ENCODE peak calls at places on chromosomes 12 and 14, in four cellular contexts. O is lung, M is NCI-H2107, J is ELR. D is an unnamed sample.

GRCh38 chr12:78239566-78239965 is 408.9 kb downstream of the NAV3 start:
- DNase-seq in J (no peak), M (no peak), O (no peak), D (no peak)

GRCh38 chr12:122864894-122865253 is 29.6 kb downstream of the HIP1R start:
- DNase-seq in J (no peak), O (no peak), M (no peak), D (no peak)

GRCh38 chr14:92952497-92953298 is 29.7 kb downstream of the CHGA start:
- DNase-seq in M (no peak), J (no peak), O (no peak), D (peak; percentile 72)

GRCh38 chr14:76920572-76921175 is 94.5 kb downstream of the LRRC74A start:
- DNase-seq in O (no peak), J (no peak), M (peak; percentile 93), D (no peak)

GRCh38 chr12:78759387-78759786 is 105.2 kb upstream of the SYT1 start:
- DNase-seq in J (peak; percentile 40), O (no peak), M (no peak), D (no peak)

GRCh38 chr12:3658327-3659163 is 94.4 kb downstream of the CRACR2A start:
- DNase-seq in O (no peak), M (no peak), J (peak; percentile 51), D (no peak)

GRCh38 chr14:81385824-81386223 is 14.3 kb downstream of the STON2 start:
- DNase-seq in O (no peak), J (no peak), M (no peak), D (no peak)

GRCh38 chr14:90656986-90657385 is 159.2 kb downstream of the TTC7B start:
- DNase-seq in J (no peak), O (no peak), M (no peak), D (no peak)

GRCh38 chr12:96590970-96591369 is 101.6 kb downstream of the CFAP54 start:
- DNase-seq in O (no peak), J (no peak), M (no peak), D (no peak)

GRCh38 chr12:57864811-57865751 is 18.6 kb upstream of the CTDSP2 start:
- DNase-seq in J (peak; percentile 90), O (peak; percentile 78), M (no peak), D (peak; percentile 83)

GRCh38 chr12:116820077-116820656 is 61.1 kb downstream of the HRK start:
- DNase-seq in J (peak; percentile 7), M (no peak), O (no peak), D (no peak)

GRCh38 chr12:69985656-69986055 is 160.6 kb downstream of the MYRFL start:
- DNase-seq in O (no peak), J (peak; percentile 38), M (no peak), D (no peak)

GRCh38 chr14:93582516-93582915 is 151.8 kb downstream of the UNC79 start:
- DNase-seq in O (no peak), M (no peak), J (no peak), D (no peak)

GRCh38 chr14:28671425-28671824 is 95.2 kb upstream of the FOXG1 start:
- DNase-seq in J (peak; percentile 66), M (no peak), O (no peak), D (no peak)

GRCh38 chr14:61152851-61153364 is 128.2 kb downstream of the TMEM30B start:
- DNase-seq in M (no peak), O (no peak), J (peak; percentile 28), D (no peak)

GRCh38 chr12:40693503-40693863 is 1.2 kb downstream of the CNTN1 start:
- DNase-seq in J (no peak), M (no peak), O (peak; percentile 31), D (no peak)

GRCh38 chr14:94394594-94395305 is 6.3 kb upstream of the SERPINA1 start:
- DNase-seq in O (peak; percentile 69), M (no peak), J (peak; percentile 68), D (peak; percentile 76)

GRCh38 chr12:3841783-3842182 is 31.4 kb downstream of the PARP11 start:
- DNase-seq in J (no peak), M (no peak), O (no peak), D (no peak)

GRCh38 chr14:90555126-90556049 is 158.6 kb downstream of the CALM1 start:
- DNase-seq in J (no peak), M (no peak), O (no peak), D (no peak)

GRCh38 chr14:36069535-36069900 is 107.0 kb downstream of the PTCSC3 start:
- DNase-seq in M (peak; percentile 76), O (peak; percentile 64), J (peak; percentile 37), D (no peak)

GRCh38 chr14:78851189-78851588 is 681.0 kb downstream of the NRXN3 start:
- DNase-seq in O (no peak), M (no peak), J (no peak), D (no peak)

GRCh38 chr12:63989301-63989845 is 144.9 kb downstream of the SRGAP1 start:
- DNase-seq in J (no peak), O (no peak), M (no peak), D (no peak)

GRCh38 chr14:95364481-95365209 is 44.9 kb upstream of the CLMN start:
- DNase-seq in O (no peak), M (no peak), J (no peak), D (peak; percentile 50)

GRCh38 chr12:96814200-96814599 is 92.9 kb upstream of the NEDD1 start:
- DNase-seq in M (no peak), J (peak; percentile 30), O (no peak), D (no peak)

GRCh38 chr12:97276198-97276580 is 186.4 kb upstream of the RMST start:
- DNase-seq in J (no peak), O (no peak), M (no peak), D (no peak)

GRCh38 chr14:24032727-24033418 is 18.9 kb upstream of the CARMIL3 start:
- DNase-seq in J (peak; percentile 48), O (peak; percentile 50), M (no peak), D (peak; percentile 71)

GRCh38 chr12:92094751-92095161 is 50.9 kb downstream of the BTG1 start:
- DNase-seq in M (no peak), O (no peak), J (peak; percentile 63), D (no peak)

GRCh38 chr12:67299936-67300335 is 30.8 kb downstream of the CAND1 start:
- DNase-seq in O (no peak), J (no peak), M (no peak), D (no peak)

GRCh38 chr14:60114881-60115280 is 23.2 kb downstream of the PCNX4 start:
- DNase-seq in J (no peak), O (no peak), M (no peak), D (no peak)

GRCh38 chr14:90605430-90605829 is 208.6 kb downstream of the CALM1 start:
- DNase-seq in M (no peak), O (no peak), J (no peak), D (no peak)

GRCh38 chr14:92573761-92574498 is 60.3 kb downstream of the RIN3 start:
- DNase-seq in M (no peak), O (no peak), J (no peak), D (no peak)

GRCh38 chr12:130041983-130042812 is 120.1 kb upstream of the FZD10 start:
- DNase-seq in M (peak; percentile 61), J (no peak), O (peak; percentile 42), D (no peak)

GRCh38 chr12:96034631-96035282 is 630 bp downstream of the LTA4H start:
- DNase-seq in O (peak; percentile 43), M (no peak), J (peak; percentile 59), D (no peak)

GRCh38 chr12:119036878-119037493 is 55.6 kb downstream of the SRRM4 start:
- DNase-seq in J (peak; percentile 39), O (no peak), M (peak; percentile 6), D (no peak)

GRCh38 chr14:60630129-60630528 is 19.1 kb downstream of the SIX1 start:
- DNase-seq in M (no peak), J (no peak), O (no peak), D (no peak)

GRCh38 chr14:95057147-95057546 is 100.2 kb downstream of the DICER1 start:
- DNase-seq in O (no peak), J (no peak), M (no peak), D (no peak)

GRCh38 chr12:111841236-111841749 is 735 bp upstream of the MAPKAPK5 start:
- DNase-seq in O (no peak), M (no peak), J (peak; percentile 23), D (no peak)

GRCh38 chr12:18998343-18999270 is 130.9 kb upstream of the PLEKHA5 start:
- DNase-seq in J (peak; percentile 96), O (peak; percentile 33), M (no peak), D (no peak)

GRCh38 chr12:24668563-24668962 is 280.3 kb downstream of the BCAT1 start:
- DNase-seq in J (peak; percentile 39), O (no peak), M (no peak), D (no peak)

GRCh38 chr12:115313929-115314328 is 630.0 kb upstream of the TBX3 start:
- DNase-seq in O (no peak), M (no peak), J (peak; percentile 93), D (no peak)